ENCODE peak calls at places on chromosomes 11 and 22, in eight cellular contexts. A is right lobe of liver, C is tibial nerve, P is heart left ventricle, J is spleen, O is adrenal gland, L is sigmoid colon, S is body of pancreas. I is an unnamed sample.

GRCh38 chr22:19733755-19734154 is 10.4 kb downstream of the GP1BB start:
- DNase-seq in A (no peak), C (no peak), P (no peak), J (no peak), O (no peak), L (no peak), S (no peak), I (no peak)

GRCh38 chr11:794766-795637 is 3.1 kb downstream of the SLC25A22 start:
- DNase-seq in A (no peak), C (no peak), P (no peak), J (peak), O (no peak), L (no peak), S (peak), I (no peak)

GRCh38 chr22:26403827-26404226 is 25.2 kb upstream of the ASPHD2 start:
- DNase-seq in A (no peak), C (no peak), P (no peak), J (no peak), O (no peak), L (no peak), S (no peak), I (no peak)

GRCh38 chr11:68146010-68146540 is 24.9 kb upstream of the CHKA start:
- DNase-seq in A (peak), C (peak), P (peak), J (peak), O (peak), L (peak), S (peak), I (peak)

GRCh38 chr22:50032109-50032871 is 19.7 kb upstream of the IL17REL start:
- DNase-seq in A (no peak), C (no peak), P (peak), J (peak), O (no peak), L (peak), S (no peak), I (no peak)

GRCh38 chr22:34722901-34723300 is 343.1 kb upstream of the ISX start:
- DNase-seq in A (no peak), C (no peak), P (no peak), J (no peak), O (no peak), L (no peak), S (no peak), I (no peak)

GRCh38 chr11:911031-911889 is 650 bp upstream of the CHID1 start:
- DNase-seq in A (peak), C (no peak), P (peak), J (peak), O (peak), L (no peak), S (no peak), I (peak)

GRCh38 chr22:23903328-23903971 is 9.3 kb downstream of the MIF start:
- DNase-seq in A (no peak), C (no peak), P (no peak), J (no peak), O (no peak), L (no peak), S (no peak), I (no peak)

GRCh38 chr22:36435516-36436415 is 45.7 kb downstream of the TXN2 start:
- DNase-seq in A (peak), C (no peak), P (no peak), J (peak), O (no peak), L (no peak), S (peak), I (no peak)

GRCh38 chr22:31870890-31871289 is 73.4 kb upstream of the YWHAH start:
- DNase-seq in A (no peak), C (no peak), P (no peak), J (no peak), O (no peak), L (no peak), S (no peak), I (no peak)

GRCh38 chr11:266676-267439 is 11.3 kb upstream of the NLRP6 start:
- DNase-seq in A (peak), C (no peak), P (no peak), J (peak), O (no peak), L (no peak), S (no peak), I (no peak)

GRCh38 chr11:7115775-7116174 is 27.0 kb downstream of the RBMXL2 start:
- DNase-seq in A (no peak), C (no peak), P (no peak), J (no peak), O (no peak), L (no peak), S (no peak), I (no peak)

GRCh38 chr22:40603088-40603605 is 33.4 kb downstream of the MRTFA start:
- DNase-seq in A (no peak), C (no peak), P (no peak), J (no peak), O (peak), L (no peak), S (no peak), I (no peak)

GRCh38 chr11:17719940-17720795 is 797 bp downstream of the MYOD1 start:
- DNase-seq in A (no peak), C (no peak), P (no peak), J (no peak), O (no peak), L (no peak), S (no peak), I (peak)

GRCh38 chr11:77126156-77126775 is 1.8 kb upstream of the MYO7A start:
- DNase-seq in A (no peak), C (no peak), P (no peak), J (no peak), O (no peak), L (no peak), S (no peak), I (no peak)

GRCh38 chr11:77125695-77126094 is 2.4 kb upstream of the MYO7A start:
- DNase-seq in A (no peak), C (no peak), P (no peak), J (no peak), O (no peak), L (no peak), S (no peak), I (no peak)

GRCh38 chr11:77127674-77127968 is 425 bp upstream of the MYO7A start:
- DNase-seq in A (no peak), C (no peak), P (no peak), J (no peak), O (no peak), L (no peak), S (no peak), I (no peak)

GRCh38 chr11:77127969-77128691 is at the start of gene MYO7A:
- DNase-seq in A (peak), C (no peak), P (peak), J (no peak), O (peak), L (no peak), S (peak), I (no peak)

DNA sequence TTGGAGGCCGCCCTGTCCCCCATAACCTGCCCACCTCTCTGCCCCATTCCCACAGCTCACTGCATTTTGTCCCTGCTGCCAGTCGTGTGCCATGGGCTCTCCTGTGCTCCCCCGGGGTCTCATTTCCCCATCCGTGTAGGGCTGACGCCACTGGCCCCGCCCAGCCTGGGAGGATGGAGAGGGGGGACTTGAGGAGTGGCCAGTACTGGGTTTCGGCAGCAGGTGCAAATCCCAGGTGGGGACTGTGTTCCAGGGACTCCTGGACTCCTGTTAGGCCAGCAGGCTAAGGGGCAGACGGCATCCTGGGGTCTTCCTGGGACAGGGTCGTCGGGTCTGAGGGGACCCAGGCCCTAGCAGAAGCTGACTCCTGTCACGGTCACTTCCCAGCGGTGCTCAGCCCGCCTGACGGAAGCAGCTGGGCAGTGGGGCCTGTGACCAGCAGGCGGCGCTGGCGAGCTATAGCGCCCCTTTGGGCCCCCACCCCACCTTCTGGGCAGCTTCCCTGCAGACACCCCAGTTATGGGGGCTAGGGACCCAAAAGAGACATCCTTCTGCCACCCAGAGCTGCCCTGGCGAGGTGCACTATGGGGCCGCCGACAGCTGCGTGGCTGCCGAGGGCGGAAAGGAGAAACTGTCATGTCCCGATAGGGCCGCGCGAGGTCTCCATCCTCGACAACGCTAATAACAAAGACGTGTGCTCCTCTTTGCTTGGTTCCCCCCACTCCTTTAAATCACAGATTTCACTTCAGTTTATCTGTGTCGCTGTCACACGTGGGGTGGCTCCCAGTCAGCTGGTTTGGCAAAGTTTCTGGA is 979 bp upstream of the MYO7A start:
- DNase-seq in A (peak), C (peak), P (peak), J (peak), O (peak), L (no peak), S (peak), I (peak)
- TF ChIP-seq POLR2A in A (no peak), C (no peak), P (no peak), J (no peak), O (no peak), L (no peak), S (no peak), I (no peak)

GRCh38 chr11:73307323-73308002 is 613 bp upstream of the ARHGEF17 start:
- DNase-seq in A (peak), C (peak), P (peak), J (peak), O (peak), L (peak), S (peak), I (peak)

GRCh38 chr11:73310076-73310475 is 2.0 kb downstream of the ARHGEF17 start:
- DNase-seq in A (no peak), C (no peak), P (no peak), J (no peak), O (no peak), L (peak), S (no peak), I (no peak)

GRCh38 chr11:73310661-73311393 is 2.8 kb downstream of the ARHGEF17 start:
- DNase-seq in A (no peak), C (no peak), P (no peak), J (no peak), O (no peak), L (peak), S (no peak), I (no peak)

GRCh38 chr11:73308003-73308962 is at the start of gene ARHGEF17:
- DNase-seq in A (peak), C (peak), P (peak), J (peak), O (peak), L (peak), S (peak), I (peak)

DNA sequence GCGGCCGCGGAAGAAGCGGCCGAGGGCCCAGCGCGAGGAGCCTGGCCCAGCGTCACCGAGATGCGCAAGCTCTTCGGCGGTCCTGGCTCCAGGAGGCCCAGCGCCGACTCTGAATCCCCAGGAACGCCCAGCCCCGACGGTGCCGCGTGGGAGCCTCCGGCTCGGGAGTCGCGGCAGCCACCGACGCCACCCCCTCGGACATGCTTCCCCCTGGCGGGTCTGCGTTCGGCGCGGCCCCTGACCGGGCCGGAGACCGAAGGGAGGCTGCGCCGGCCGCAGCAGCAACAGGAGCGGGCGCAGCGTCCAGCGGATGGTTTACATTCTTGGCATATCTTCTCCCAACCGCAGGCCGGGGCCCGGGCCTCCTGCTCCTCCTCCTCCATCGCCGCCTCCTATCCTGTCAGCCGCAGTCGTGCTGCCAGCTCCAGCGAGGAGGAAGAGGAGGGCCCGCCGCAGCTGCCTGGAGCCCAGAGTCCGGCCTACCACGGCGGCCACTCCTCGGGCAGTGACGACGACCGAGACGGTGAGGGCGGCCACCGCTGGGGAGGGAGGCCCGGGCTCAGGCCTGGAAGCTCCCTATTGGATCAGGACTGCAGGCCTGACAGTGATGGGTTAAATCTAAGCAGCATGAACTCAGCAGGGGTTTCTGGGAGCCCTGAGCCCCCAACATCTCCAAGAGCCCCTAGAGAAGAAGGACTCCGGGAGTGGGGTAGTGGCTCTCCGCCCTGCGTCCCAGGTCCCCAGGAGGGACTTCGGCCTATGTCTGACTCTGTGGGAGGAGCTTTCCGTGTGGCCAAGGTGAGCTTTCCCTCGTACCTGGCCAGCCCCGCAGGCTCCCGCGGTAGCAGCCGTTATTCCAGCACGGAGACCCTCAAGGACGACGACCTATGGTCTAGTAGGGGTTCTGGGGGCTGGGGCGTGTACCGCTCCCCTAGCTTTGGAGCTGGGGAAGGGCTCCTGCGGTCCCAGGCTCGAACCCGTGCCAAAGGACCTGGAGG is 1.2 kb downstream of the ARHGEF17 start:
- DNase-seq in A (peak), C (peak), P (peak), J (peak), O (peak), L (peak), S (peak), I (no peak)
- TF ChIP-seq POLR2A in A (peak), C (peak), P (peak), J (no peak), O (peak), L (peak), S (peak), I (no peak)

GRCh38 chr11:60455531-60456042 is at the start of gene MS4A1:
- DNase-seq in A (no peak), C (no peak), P (no peak), J (no peak), O (no peak), L (no peak), S (no peak), I (no peak)

GRCh38 chr11:60459345-60459744 is 3.7 kb downstream of the MS4A1 start:
- DNase-seq in A (no peak), C (no peak), P (no peak), J (no peak), O (no peak), L (no peak), S (no peak), I (no peak)

GRCh38 chr11:60454212-60454611 is 1.4 kb upstream of the MS4A1 start:
- DNase-seq in A (no peak), C (no peak), P (no peak), J (no peak), O (no peak), L (no peak), S (no peak), I (no peak)

GRCh38 chr11:60457576-60457975 is 1.9 kb downstream of the MS4A1 start:
- DNase-seq in A (no peak), C (no peak), P (no peak), J (no peak), O (no peak), L (no peak), S (no peak), I (no peak)
- TF ChIP-seq POLR2A in A (no peak), C (no peak), P (no peak), J (no peak), O (no peak), L (no peak), S (no peak), I (no peak)

DNA sequence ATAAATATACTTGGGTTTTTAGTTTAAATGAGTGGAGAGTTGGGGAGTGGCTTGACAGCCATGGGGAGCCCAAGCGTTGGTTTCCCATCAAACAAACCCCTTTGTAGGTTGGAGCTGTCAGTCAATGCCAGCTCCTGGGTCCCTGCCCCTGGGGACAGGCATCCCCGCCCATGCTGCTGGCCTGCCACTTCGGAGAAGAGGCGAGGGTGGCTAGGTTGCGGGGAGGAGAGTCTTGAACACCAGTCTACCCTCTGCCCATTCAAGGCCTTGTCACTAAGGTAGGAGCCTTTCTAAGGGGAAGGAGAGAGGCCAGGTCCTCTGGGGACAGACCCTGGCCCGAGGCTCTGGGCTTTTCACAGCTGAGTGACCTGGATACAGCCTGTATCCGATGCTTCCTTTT is 211.9 kb upstream of the CADM1 start:
- DNase-seq in A (no peak), C (no peak), P (no peak), J (no peak), O (no peak), L (peak), S (no peak), I (no peak)
- TF ChIP-seq POLR2A in A (no peak), C (no peak), P (no peak), J (no peak), O (no peak), L (no peak), S (no peak), I (no peak)

GRCh38 chr11:65418431-65418680 is 4.2 kb upstream of the NEAT1 start:
- DNase-seq in A (no peak), C (no peak), P (no peak), J (no peak), O (no peak), L (no peak), S (no peak), I (peak)

GRCh38 chr11:65418681-65419459 is 3.7 kb upstream of the NEAT1 start:
- DNase-seq in A (peak), C (peak), P (peak), J (peak), O (peak), L (peak), S (peak), I (peak)

GRCh38 chr11:65416341-65417185 is 6.0 kb upstream of the NEAT1 start:
- DNase-seq in A (peak), C (peak), P (peak), J (peak), O (peak), L (peak), S (peak), I (peak)

GRCh38 chr11:65417221-65417701 is 5.3 kb upstream of the NEAT1 start:
- DNase-seq in A (peak), C (peak), P (peak), J (peak), O (peak), L (peak), S (peak), I (peak)

DNA sequence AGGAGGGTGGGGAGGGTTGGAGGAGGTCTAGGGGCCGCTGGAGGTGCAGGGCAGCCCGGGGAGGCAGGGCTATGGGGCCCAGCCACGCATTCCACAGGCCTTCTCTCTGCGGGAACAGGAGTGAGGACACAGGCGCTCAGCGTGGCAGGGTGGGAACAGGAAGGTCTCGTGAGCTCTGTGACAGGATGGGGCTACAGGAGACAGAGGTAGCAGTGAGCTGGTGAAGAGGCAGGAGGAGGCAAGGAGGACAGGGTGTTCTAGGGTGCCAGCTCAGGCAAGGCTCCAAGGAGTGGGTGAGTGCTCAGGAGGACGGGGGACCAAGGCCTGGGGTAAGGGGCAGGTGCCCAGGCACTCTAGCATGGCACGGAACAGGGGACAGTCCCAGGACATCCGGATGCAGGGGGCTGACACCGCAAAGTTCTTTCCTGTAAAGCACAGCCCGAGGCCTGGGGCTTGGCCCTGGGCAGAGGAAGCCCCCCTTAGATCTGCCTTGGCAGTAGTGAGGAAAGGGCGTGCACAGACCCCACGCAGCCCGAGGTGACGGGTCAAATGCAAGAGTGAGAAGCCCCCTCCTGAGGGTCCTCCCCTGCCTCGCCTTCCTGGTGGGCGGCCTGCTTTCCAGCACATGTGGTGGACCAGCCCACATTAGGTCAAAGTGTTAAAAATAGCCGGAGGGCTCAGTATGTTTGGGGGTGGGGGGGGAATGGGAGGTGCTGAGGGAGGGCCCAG is 4.7 kb upstream of the NEAT1 start:
- DNase-seq in A (peak), C (peak), P (peak), J (peak), O (peak), L (peak), S (peak), I (peak)
- TF ChIP-seq POLR2A in A (peak), C (no peak), P (no peak), J (peak), O (no peak), L (no peak), S (no peak), I (no peak)

GRCh38 chr22:28029201-28029948 is 110.3 kb upstream of the PITPNB start:
- DNase-seq in A (peak), C (no peak), P (peak), J (peak), O (peak), L (no peak), S (peak), I (no peak)
- TF ChIP-seq POLR2A in A (no peak), C (no peak), P (no peak), J (no peak), O (no peak), L (no peak), S (no peak), I (no peak)